ENCODE peak calls at places on chromosomes 6 and 20, in eight cellular contexts. M is nucleus accumbens; Z is mesothelial cell of epicardium; E is activated CD8-positive, alpha-beta T cell treated with anti-CD3 and anti-CD28 coated beads for 36 hours; B is mucosa of gallbladder; R is NCI-H510A treated with DMSO at 0.1 percent for 48 hours; J is HS-5; I is HuH-7.5. G is an unnamed sample.

GRCh38 chr6:74073429-74073828 is 377.4 kb downstream of the CD109 start:
- DNase-seq in J (peak), R (no peak), B (no peak), Z (no peak), I (no peak), E (no peak), M (no peak), G (no peak)

GRCh38 chr20:18144541-18145099 is 7.0 kb downstream of the KAT14 start:
- DNase-seq in M (no peak), R (no peak), J (no peak), I (peak), E (no peak), Z (no peak), B (peak), G (no peak)

GRCh38 chr20:35049776-35050352 is 42.7 kb downstream of the TRPC4AP start:
- DNase-seq in J (no peak), R (no peak), Z (no peak), E (no peak), M (no peak), B (no peak), I (no peak), G (no peak)

GRCh38 chr6:40900791-40901190 is 138.2 kb downstream of the UNC5CL start:
- DNase-seq in M (no peak), I (no peak), B (no peak), R (no peak), E (no peak), Z (no peak), J (no peak), G (no peak)

GRCh38 chr6:125421853-125422252 is 120.1 kb upstream of the HDDC2 start:
- DNase-seq in I (no peak), R (no peak), Z (no peak), E (no peak), M (peak), B (no peak), J (no peak), G (no peak)

GRCh38 chr6:168047841-168048723 is 30.9 kb downstream of the FRMD1 start:
- DNase-seq in J (no peak), Z (no peak), B (no peak), E (no peak), I (no peak), M (peak), R (no peak), G (no peak)

GRCh38 chr20:36217226-36217625 is 19.1 kb upstream of the AAR2 start:
- DNase-seq in R (peak), J (no peak), Z (no peak), M (no peak), B (no peak), E (no peak), I (peak), G (no peak)

GRCh38 chr6:167005350-167006159 is 6.4 kb downstream of the CEP43 start:
- DNase-seq in I (no peak), R (no peak), M (no peak), J (no peak), B (no peak), E (no peak), Z (peak), G (no peak)

GRCh38 chr6:104332407-104332806 is 527.3 kb downstream of the HACE1 start:
- DNase-seq in I (no peak), Z (no peak), J (no peak), B (no peak), M (no peak), E (no peak), R (no peak), G (no peak)

GRCh38 chr6:39493174-39493573 is 170.7 kb upstream of the KCNK16 start:
- DNase-seq in E (no peak), R (no peak), J (peak), Z (no peak), M (no peak), I (no peak), B (no peak), G (no peak)

GRCh38 chr20:62554898-62555641 is 79.3 kb upstream of the GATA5 start:
- DNase-seq in M (no peak), Z (no peak), B (no peak), R (no peak), E (no peak), I (no peak), J (no peak), G (no peak)

GRCh38 chr6:77368660-77369313 is 94.5 kb downstream of the HTR1B start:
- DNase-seq in Z (no peak), B (no peak), R (no peak), I (no peak), J (peak), M (no peak), E (no peak), G (no peak)

GRCh38 chr6:142942238-142942637 is 2.7 kb downstream of the HIVEP2 start:
- DNase-seq in M (no peak), E (no peak), Z (no peak), R (no peak), J (no peak), B (no peak), I (no peak), G (no peak)

GRCh38 chr6:166806962-166807757 is 149.2 kb downstream of the RNASET2 start:
- DNase-seq in R (no peak), Z (no peak), E (no peak), M (no peak), I (no peak), B (no peak), J (no peak), G (no peak)

GRCh38 chr20:63082308-63082938 is 75.7 kb upstream of the BHLHE23 start:
- DNase-seq in J (no peak), B (peak), E (peak), M (no peak), Z (peak), I (peak), R (no peak), G (no peak)

GRCh38 chr20:258269-258858 is 840 bp downstream of the DEFB132 start:
- DNase-seq in M (no peak), B (no peak), Z (no peak), J (no peak), R (no peak), I (no peak), E (peak), G (no peak)

GRCh38 chr6:42045538-42046460 is 4.5 kb upstream of the TAF8 start:
- DNase-seq in B (peak), M (peak), E (peak), J (no peak), Z (no peak), I (no peak), R (peak), G (peak)

GRCh38 chr6:4973972-4974885 is 29.6 kb downstream of the RPP40 start:
- DNase-seq in Z (no peak), E (no peak), I (no peak), M (no peak), R (peak), J (no peak), B (peak), G (peak)

GRCh38 chr6:144758602-144759001 is 473.5 kb downstream of the UTRN start:
- DNase-seq in R (no peak), B (no peak), M (no peak), Z (no peak), J (no peak), E (no peak), I (no peak), G (no peak)

GRCh38 chr20:53760025-53760441 is 166.4 kb upstream of the ZNF217 start:
- DNase-seq in E (no peak), B (no peak), M (no peak), J (no peak), R (no peak), Z (no peak), I (no peak), G (no peak)

GRCh38 chr20:46406986-46407670 is 713 bp upstream of the ELMO2 start:
- DNase-seq in J (peak), Z (peak), R (peak), B (peak), I (no peak), M (peak), E (peak), G (peak)

GRCh38 chr6:20811112-20811746 is 277.0 kb downstream of the CDKAL1 start:
- DNase-seq in M (no peak), Z (no peak), R (no peak), B (no peak), I (no peak), J (peak), E (peak), G (peak)

GRCh38 chr20:29874476-29875202 is 1382.8 kb upstream of the DEFB115 start:
- DNase-seq in I (peak), M (no peak), Z (no peak), J (no peak), B (no peak), E (no peak), R (no peak), G (no peak)

GRCh38 chr6:66128676-66129075 is 421.6 kb upstream of the EYS start:
- DNase-seq in Z (no peak), R (no peak), B (no peak), M (no peak), E (no peak), I (no peak), J (no peak), G (peak)

GRCh38 chr6:135938588-135939215 is 87.2 kb downstream of the PDE7B start:
- DNase-seq in E (no peak), Z (no peak), B (no peak), R (no peak), I (no peak), M (no peak), J (no peak), G (peak)

GRCh38 chr6:2911171-2911570 is 8.1 kb upstream of the SERPINB9 start:
- DNase-seq in B (no peak), E (no peak), Z (no peak), J (no peak), I (no peak), R (no peak), M (no peak), G (no peak)

GRCh38 chr20:32336918-32337347 is 21.2 kb upstream of the ASXL1 start:
- DNase-seq in B (no peak), E (no peak), I (peak), M (no peak), R (peak), Z (no peak), J (no peak), G (peak)

GRCh38 chr6:154229796-154230195 is 126.8 kb downstream of the IPCEF1 start:
- DNase-seq in I (no peak), E (peak), Z (no peak), B (no peak), R (no peak), M (no peak), J (no peak), G (no peak)

GRCh38 chr6:28586273-28586672 is 60.6 kb downstream of the GPX5 start:
- DNase-seq in B (no peak), E (no peak), I (no peak), Z (no peak), R (no peak), J (no peak), M (no peak), G (no peak)

GRCh38 chr6:3919130-3919628 is 70.0 kb downstream of the FAM50B start:
- DNase-seq in Z (no peak), E (no peak), B (no peak), R (peak), J (peak), I (no peak), M (no peak), G (peak)

GRCh38 chr6:81031429-81031828 is 721.1 kb downstream of the TENT5A start:
- DNase-seq in J (no peak), Z (no peak), M (no peak), E (no peak), B (no peak), I (no peak), R (no peak), G (no peak)

GRCh38 chr20:59222239-59222981 is 58.8 kb downstream of the ZNF831 start:
- DNase-seq in I (peak), E (peak), Z (peak), R (peak), J (peak), M (peak), B (peak), G (peak)

GRCh38 chr20:2508631-2509467 is at the start of gene ZNF343:
- DNase-seq in M (peak), R (peak), B (peak), E (peak), Z (peak), I (peak), J (peak), G (peak)

GRCh38 chr6:157106487-157106886 is 216.8 kb downstream of the TMEM242 start:
- DNase-seq in M (no peak), E (peak), B (no peak), Z (no peak), J (peak), I (no peak), R (no peak), G (no peak)

GRCh38 chr6:111788779-111789276 is 84.4 kb downstream of the FYN start:
- DNase-seq in Z (no peak), M (no peak), E (no peak), I (no peak), J (no peak), B (no peak), R (no peak), G (no peak)

GRCh38 chr6:27547157-27548075 is 74.5 kb upstream of the ZNF184 start:
- DNase-seq in Z (no peak), J (peak), M (no peak), E (peak), I (no peak), B (no peak), R (peak), G (peak)

GRCh38 chr6:337782-338464 is 45.6 kb downstream of the DUSP22 start:
- DNase-seq in M (no peak), R (no peak), B (no peak), Z (no peak), E (peak), J (no peak), I (no peak), G (no peak)